ENCODE peak calls at places on chromosomes 3 and 15, in seven cellular contexts. M, D, F, S, H, X and V are unnamed samples. For H3K4me1, the result is how much of the 10 kb centered on the place peaks cover.

GRCh38 chr3:194602580-194603300 is 30.5 kb downstream of the TMEM44 start:
- DNase-seq in M (no peak), D (no peak), F (peak), S (no peak), H (peak), X (no peak), V (peak)

GRCh38 chr3:75737831-75738493 is 47.4 kb downstream of the ZNF717 start:
- DNase-seq in M (peak), D (peak), F (peak), S (peak), H (peak), X (no peak), V (no peak)

GRCh38 chr3:12944849-12945248 is 103.5 kb upstream of the RPL32 start:
- DNase-seq in M (no peak), D (no peak), F (no peak), S (no peak), H (no peak), X (no peak), V (no peak)

GRCh38 chr3:32109256-32109655 is 2.8 kb downstream of the GPD1L start:
- DNase-seq in M (no peak), D (peak), F (peak), S (peak), H (peak), X (no peak), V (peak)

GRCh38 chr3:198030125-198030524 is 70.1 kb downstream of the LMLN start:
- DNase-seq in M (no peak), D (no peak), F (no peak), S (no peak), H (no peak), X (no peak), V (no peak)

GRCh38 chr3:194740859-194741486 is 55.3 kb downstream of the FAM43A start:
- DNase-seq in M (peak), D (no peak), F (peak), S (peak), H (peak), X (no peak), V (peak)

GRCh38 chr15:36004891-36005508 is 459.0 kb upstream of the DPH6 start:
- DNase-seq in M (no peak), D (no peak), F (no peak), S (no peak), H (no peak), X (no peak), V (no peak)

GRCh38 chr3:143763568-143764162 is 84.6 kb downstream of the SLC9A9 start:
- DNase-seq in M (no peak), D (peak), F (no peak), S (no peak), H (peak), X (no peak), V (no peak)

GRCh38 chr15:73034213-73034612 is 18.1 kb upstream of the NEO1 start:
- DNase-seq in M (no peak), D (no peak), F (no peak), S (no peak), H (no peak), X (no peak), V (no peak)

GRCh38 chr15:78930577-78931388 is 14.1 kb downstream of the CTSH start:
- DNase-seq in M (peak), D (peak), F (peak), S (no peak), H (peak), X (no peak), V (peak)

GRCh38 chr15:67941643-67942315 is 101.9 kb upstream of the RNU6-1 start:
- DNase-seq in M (peak), D (peak), F (peak), S (peak), H (peak), X (no peak), V (no peak)

GRCh38 chr15:65334586-65335231 is 30.2 kb downstream of the RNU5B-1 start:
- DNase-seq in M (no peak), D (no peak), F (no peak), S (peak), H (no peak), X (no peak), V (peak)

GRCh38 chr15:40722934-40723333 is 28.0 kb downstream of the RAD51 start:
- DNase-seq in M (no peak), D (peak), F (no peak), S (no peak), H (peak), X (no peak), V (no peak)

GRCh38 chr3:32872487-32873382 is 54.9 kb downstream of the TRIM71 start:
- DNase-seq in M (no peak), D (peak), F (peak), S (no peak), H (no peak), X (no peak), V (no peak)

GRCh38 chr3:101862453-101863165 is 13.3 kb downstream of the NFKBIZ start:
- DNase-seq in M (peak), D (no peak), F (no peak), S (no peak), H (peak), X (no peak), V (no peak)

GRCh38 chr3:49998326-49998725 is 58.4 kb downstream of the RBM6 start:
- DNase-seq in M (peak), D (peak), F (peak), S (no peak), H (peak), X (no peak), V (peak)

GRCh38 chr3:105398407-105398806 is 31.7 kb downstream of the ALCAM start:
- DNase-seq in M (no peak), D (no peak), F (no peak), S (no peak), H (no peak), X (no peak), V (no peak)

GRCh38 chr15:31364301-31365031 is 37.8 kb downstream of the KLF13 start:
- DNase-seq in M (peak), D (no peak), F (no peak), S (peak), H (no peak), X (peak), V (peak)

GRCh38 chr3:159762981-159763465 is 225.6 kb upstream of the IL12A start:
- DNase-seq in M (peak), D (peak), F (peak), S (peak), H (peak), X (no peak), V (peak)

GRCh38 chr15:68560501-68561113 is 18.2 kb upstream of the CORO2B start:
- DNase-seq in M (no peak), D (no peak), F (no peak), S (no peak), H (no peak), X (peak), V (no peak)

GRCh38 chr15:70077436-70077835 is 20.3 kb downstream of the TLE3 start:
- DNase-seq in M (no peak), D (no peak), F (no peak), S (no peak), H (no peak), X (no peak), V (peak)

GRCh38 chr15:72285402-72285801 is 13.0 kb upstream of the PARP6 start:
- DNase-seq in M (no peak), D (no peak), F (no peak), S (peak), H (no peak), X (no peak), V (no peak)

GRCh38 chr15:61003683-61004299 is 225.3 kb downstream of the RORA start:
- DNase-seq in M (no peak), D (no peak), F (no peak), S (no peak), H (no peak), X (no peak), V (peak)

GRCh38 chr3:9067352-9067975 is 104.2 kb upstream of the RAD18 start:
- DNase-seq in M (peak), D (peak), F (peak), S (peak), H (peak), X (peak), V (peak)

GRCh38 chr15:40234783-40235182 is 4.1 kb upstream of the PAK6 start:
- DNase-seq in M (peak), D (no peak), F (no peak), S (peak), H (no peak), X (no peak), V (peak)

GRCh38 chr15:39403674-39404117 is 177.2 kb upstream of the THBS1 start:
- DNase-seq in M (peak), D (peak), F (peak), S (no peak), H (peak), X (no peak), V (no peak)

GRCh38 chr15:38260077-38260476 is 7.4 kb downstream of the SPRED1 start:
- DNase-seq in M (no peak), D (peak), F (peak), S (peak), H (peak), X (no peak), V (no peak)

GRCh38 chr3:37174532-37175126 is at the start of gene LRRFIP2:
- DNase-seq in M (peak), D (peak), F (peak), S (no peak), H (peak), X (no peak), V (peak)

GRCh38 chr3:106176734-106177133 is 307.9 kb upstream of the CBLB start:
- DNase-seq in M (no peak), D (peak), F (peak), S (no peak), H (peak), X (no peak), V (no peak)

GRCh38 chr3:126886217-126886616 is 96.7 kb upstream of the PLXNA1 start:
- DNase-seq in M (no peak), D (no peak), F (peak), S (no peak), H (peak), X (no peak), V (peak)

GRCh38 chr3:129592362-129593150 is 13.9 kb downstream of the PLXND1 start:
- DNase-seq in M (no peak), D (peak), F (no peak), S (peak), H (no peak), X (no peak), V (peak)

GRCh38 chr3:72082121-72082715 is 297.3 kb upstream of the PROK2 start:
- DNase-seq in M (no peak), D (peak), F (peak), S (no peak), H (no peak), X (peak), V (no peak)

GRCh38 chr15:40343512-40343911 is 2.8 kb upstream of the CCDC9B start:
- DNase-seq in M (peak), D (peak), F (peak), S (no peak), H (peak), X (no peak), V (peak)

GRCh38 chr15:69758810-69759410 is 306.3 kb downstream of the RPLP1 start:
- DNase-seq in M (peak), D (peak), F (peak), S (no peak), H (peak), X (peak), V (no peak)

DNA sequence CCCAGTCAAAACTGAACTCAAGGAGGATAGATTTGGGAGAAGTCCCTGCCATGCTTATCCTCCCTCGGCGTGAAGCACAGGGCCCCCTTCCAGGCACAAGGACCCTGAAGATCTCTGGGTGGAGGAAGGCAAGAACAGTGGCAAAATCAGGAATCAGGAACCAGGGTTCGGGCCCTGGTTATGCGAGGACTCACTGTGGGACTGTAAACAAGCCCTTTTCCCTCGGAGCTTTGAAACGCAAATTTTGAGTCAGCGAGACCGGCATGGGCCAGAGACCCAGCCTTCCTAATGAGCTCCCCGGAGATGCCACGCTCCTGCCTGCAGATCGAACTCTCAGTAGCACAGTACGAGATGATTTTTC is 70.2 kb downstream of the SLC12A8 start:
- DNase-seq in M (no peak), D (no peak), F (no peak), S (peak), H (no peak), X (no peak), V (no peak)
- H3K4me3 ChIP-seq in M (no peak), D (no peak), F (no peak), S (no peak), H (no peak), X (no peak), V (no peak)

GRCh38 chr15:41932939-41933725 is 39.2 kb downstream of the EHD4 start:
- DNase-seq in M (no peak), D (no peak), F (no peak), S (peak), H (no peak), X (no peak), V (no peak)

GRCh38 chr15:41933771-41934170 is 38.6 kb downstream of the EHD4 start:
- DNase-seq in M (peak), D (peak), F (no peak), S (no peak), H (peak), X (no peak), V (no peak)

GRCh38 chr15:41935566-41936020 is 36.8 kb downstream of the EHD4 start:
- DNase-seq in M (peak), D (no peak), F (no peak), S (no peak), H (no peak), X (no peak), V (no peak)

GRCh38 chr15:41936155-41936554 is 36.2 kb downstream of the EHD4 start:
- DNase-seq in M (no peak), D (no peak), F (no peak), S (no peak), H (no peak), X (no peak), V (no peak)

GRCh38 chr15:41934843-41935242 is 37.5 kb downstream of the EHD4 start:
- DNase-seq in M (peak), D (no peak), F (no peak), S (peak), H (no peak), X (peak), V (no peak)
- H3K4me1 ChIP-seq in M (half or more), D (under half), F (half or more), S (under half), H (under half), X (under half), V (under half)

DNA sequence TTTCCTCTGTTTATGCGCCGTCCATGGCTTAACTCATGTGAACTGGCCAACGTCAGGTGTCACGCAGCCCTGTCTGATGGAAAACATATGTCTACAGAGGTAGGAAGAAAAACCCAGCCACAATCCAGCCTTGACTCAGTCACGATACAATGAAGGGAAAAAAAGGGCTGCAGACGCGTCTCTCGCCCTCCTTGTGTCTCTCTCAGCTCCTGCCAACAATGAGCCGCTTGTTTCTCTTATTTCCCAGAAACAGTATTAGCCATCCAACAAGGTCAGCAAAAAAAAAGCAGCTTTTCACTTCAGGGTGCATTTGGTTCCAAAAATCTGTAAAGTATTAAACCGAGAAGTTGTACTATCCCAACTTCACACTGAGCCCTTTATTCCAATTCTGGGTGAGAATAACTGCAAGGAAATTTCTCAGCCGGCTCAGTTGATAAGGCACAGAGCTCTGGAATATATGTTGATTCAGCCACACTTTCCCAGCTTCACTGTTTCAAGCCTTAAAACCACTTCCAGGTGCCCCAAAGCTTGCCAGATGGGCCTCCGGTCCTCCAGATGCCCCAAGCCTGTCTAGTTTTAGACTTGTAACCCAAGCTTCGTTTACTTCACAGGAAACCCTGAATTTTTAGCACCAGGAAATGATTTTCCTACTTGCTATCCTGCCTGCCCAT is 79.4 kb downstream of the TM4SF4 start:
- DNase-seq in M (peak), D (peak), F (peak), S (peak), H (peak), X (no peak), V (no peak)
- H3K4me2 ChIP-seq in M (peak), D (peak), F (peak), S (no peak), H (peak), X (no peak), V (peak)

DNA sequence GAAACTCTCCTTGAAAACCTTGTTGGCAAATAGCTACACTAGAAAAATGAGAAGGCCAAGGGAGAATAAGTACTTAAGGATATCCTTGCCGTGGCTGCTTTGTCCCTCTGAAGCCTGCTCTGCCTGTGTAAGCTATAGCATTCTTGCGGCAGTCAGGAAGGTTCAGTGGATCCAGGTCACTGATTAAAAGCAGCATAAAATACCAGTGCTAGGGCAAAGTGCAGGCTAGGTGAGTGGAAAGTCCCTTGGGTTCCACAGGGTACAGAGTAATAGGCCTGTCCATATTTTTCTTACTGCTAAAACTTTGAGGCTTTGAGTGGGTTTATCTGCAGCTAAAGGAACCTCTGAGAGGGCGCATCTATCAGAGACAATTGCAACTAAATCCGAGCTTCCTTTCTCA is 10.3 kb downstream of the CXCR6 start:
- DNase-seq in M (no peak), D (no peak), F (no peak), S (no peak), H (no peak), X (no peak), V (no peak)
- H3K4me3 ChIP-seq in M (no peak), D (no peak), F (no peak), S (no peak), H (no peak), X (no peak), V (no peak)

DNA sequence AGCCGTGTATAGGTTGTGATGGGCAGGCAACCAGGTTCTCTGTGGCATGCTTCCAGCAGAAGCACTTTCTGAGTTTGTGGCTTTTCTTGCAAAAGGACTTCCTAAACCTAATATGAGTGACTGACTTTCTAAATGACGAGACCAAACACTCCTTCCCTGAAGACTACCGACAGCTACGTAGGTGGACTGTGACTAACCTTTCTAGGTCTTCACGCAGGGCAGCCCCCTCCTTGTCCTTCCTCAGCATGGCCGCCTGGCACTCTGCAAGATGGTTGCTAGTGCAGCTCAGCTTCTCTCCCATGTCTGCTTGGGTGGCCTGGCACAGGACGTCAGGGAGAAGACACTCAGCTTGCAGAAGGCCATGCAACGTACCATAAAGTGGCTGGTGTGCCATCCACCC is 20.9 kb downstream of the CXCR6 start:
- DNase-seq in M (no peak), D (no peak), F (no peak), S (no peak), H (no peak), X (no peak), V (no peak)
- H3K4me1 ChIP-seq in M (under half), D (under half), F (under half), S (under half), H (under half), X (under half), V (under half)

GRCh38 chr3:124834723-124835718 is 52.1 kb downstream of the ITGB5 start:
- DNase-seq in M (peak), D (peak), F (peak), S (peak), H (peak), X (peak), V (no peak)

GRCh38 chr3:124832782-124833709 is 54.1 kb downstream of the ITGB5 start:
- DNase-seq in M (no peak), D (peak), F (peak), S (no peak), H (peak), X (no peak), V (peak)

GRCh38 chr3:124831631-124832184 is 55.5 kb downstream of the ITGB5 start:
- DNase-seq in M (no peak), D (no peak), F (no peak), S (no peak), H (no peak), X (no peak), V (no peak)

GRCh38 chr3:124836448-124836847 is 50.7 kb downstream of the ITGB5 start:
- DNase-seq in M (no peak), D (no peak), F (no peak), S (no peak), H (no peak), X (no peak), V (no peak)

GRCh38 chr3:124833710-124834332 is 53.3 kb downstream of the ITGB5 start:
- DNase-seq in M (no peak), D (no peak), F (peak), S (no peak), H (no peak), X (no peak), V (no peak)
- H3K4me2 ChIP-seq in M (no peak), D (peak), F (peak), S (no peak), H (no peak), X (no peak), V (no peak)

GRCh38 chr3:191762323-191762960 is 301.5 kb downstream of the PYDC2 start:
- DNase-seq in M (peak), D (peak), F (peak), S (peak), H (no peak), X (no peak), V (no peak)
- H3K4me3 ChIP-seq in M (no peak), D (peak), F (peak), S (no peak), H (no peak), X (no peak), V (peak)